ENCODE peak calls at places on chromosome 12, in five cellular contexts. One of them, this sample, is unnamed.

GRCh38 chr12:70994217-70994788 is 73.8 kb upstream of the PTPRR start:
- DNase-seq in AG04450: no peak
- DNase-seq in upper lobe of left lung: no peak
- DNase-seq in progenitor cell of endocrine pancreas: no peak
- DNase-seq in mucosa of descending colon: no peak
- DNase-seq in this sample: no peak

GRCh38 chr12:49912345-49912744 is 8.6 kb upstream of the FAIM2 start:
- DNase-seq in progenitor cell of endocrine pancreas: no peak
- DNase-seq in upper lobe of left lung: no peak
- DNase-seq in mucosa of descending colon: no peak
- DNase-seq in AG04450: no peak
- DNase-seq in this sample: no peak

GRCh38 chr12:19799886-19800602 is 360.8 kb downstream of the AEBP2 start:
- DNase-seq in AG04450: no peak
- DNase-seq in progenitor cell of endocrine pancreas: no peak
- DNase-seq in upper lobe of left lung: no peak
- DNase-seq in mucosa of descending colon: no peak
- DNase-seq in this sample: no peak

GRCh38 chr12:114291389-114292075 is 114.4 kb downstream of the TBX5 start:
- DNase-seq in mucosa of descending colon: no peak
- DNase-seq in upper lobe of left lung: no peak
- DNase-seq in AG04450: no peak
- DNase-seq in progenitor cell of endocrine pancreas: no peak
- DNase-seq in this sample: no peak

GRCh38 chr12:107057071-107057834 is 36.1 kb downstream of the CRY1 start:
- DNase-seq in upper lobe of left lung: no peak
- DNase-seq in mucosa of descending colon: no peak
- DNase-seq in progenitor cell of endocrine pancreas: no peak
- DNase-seq in AG04450: no peak
- DNase-seq in this sample: no peak

GRCh38 chr12:32302218-32302826 is 97.0 kb upstream of the FGD4 start:
- DNase-seq in progenitor cell of endocrine pancreas: no peak
- DNase-seq in upper lobe of left lung: no peak
- DNase-seq in AG04450: no peak
- DNase-seq in mucosa of descending colon: peak
- DNase-seq in this sample: no peak

GRCh38 chr12:66863276-66863675 is 184.4 kb upstream of the GRIP1 start:
- DNase-seq in AG04450: no peak
- DNase-seq in progenitor cell of endocrine pancreas: no peak
- DNase-seq in mucosa of descending colon: no peak
- DNase-seq in upper lobe of left lung: no peak
- DNase-seq in this sample: no peak

GRCh38 chr12:851913-852312 is 97.6 kb downstream of the RAD52 start:
- DNase-seq in AG04450: peak
- DNase-seq in progenitor cell of endocrine pancreas: no peak
- DNase-seq in mucosa of descending colon: no peak
- DNase-seq in upper lobe of left lung: no peak
- DNase-seq in this sample: no peak

GRCh38 chr12:69897744-69898143 is 72.7 kb downstream of the MYRFL start:
- DNase-seq in AG04450: peak
- DNase-seq in mucosa of descending colon: no peak
- DNase-seq in progenitor cell of endocrine pancreas: no peak
- DNase-seq in upper lobe of left lung: no peak
- DNase-seq in this sample: no peak

GRCh38 chr12:53343978-53344377 is 7.8 kb upstream of the SP7 start:
- DNase-seq in AG04450: no peak
- DNase-seq in upper lobe of left lung: no peak
- DNase-seq in progenitor cell of endocrine pancreas: no peak
- DNase-seq in mucosa of descending colon: no peak
- DNase-seq in this sample: no peak

GRCh38 chr12:49294804-49295086 is 202 bp upstream of the PRPH start:
- DNase-seq in mucosa of descending colon: no peak
- DNase-seq in upper lobe of left lung: no peak
- DNase-seq in progenitor cell of endocrine pancreas: no peak
- DNase-seq in AG04450: no peak
- DNase-seq in this sample: no peak

GRCh38 chr12:57603758-57604453 is 718 bp upstream of the DTX3 start:
- DNase-seq in progenitor cell of endocrine pancreas: no peak
- DNase-seq in mucosa of descending colon: no peak
- DNase-seq in upper lobe of left lung: peak
- DNase-seq in AG04450: no peak
- DNase-seq in this sample: no peak

GRCh38 chr12:67893003-67893402 is 96.2 kb upstream of the IFNG-AS1 start:
- DNase-seq in upper lobe of left lung: no peak
- DNase-seq in progenitor cell of endocrine pancreas: no peak
- DNase-seq in mucosa of descending colon: no peak
- DNase-seq in AG04450: no peak
- DNase-seq in this sample: no peak

GRCh38 chr12:87086118-87086891 is 830.1 kb upstream of the MGAT4C start:
- DNase-seq in mucosa of descending colon: no peak
- DNase-seq in progenitor cell of endocrine pancreas: no peak
- DNase-seq in AG04450: no peak
- DNase-seq in upper lobe of left lung: no peak
- DNase-seq in this sample: no peak

GRCh38 chr12:8018666-8019581 is 13.6 kb upstream of the FOXJ2 start:
- DNase-seq in progenitor cell of endocrine pancreas: peak
- DNase-seq in AG04450: no peak
- DNase-seq in mucosa of descending colon: no peak
- DNase-seq in upper lobe of left lung: no peak
- DNase-seq in this sample: no peak

GRCh38 chr12:105060715-105061378 is 23.4 kb downstream of the ALDH1L2 start:
- DNase-seq in progenitor cell of endocrine pancreas: no peak
- DNase-seq in upper lobe of left lung: no peak
- DNase-seq in AG04450: no peak
- DNase-seq in mucosa of descending colon: no peak
- DNase-seq in this sample: no peak

GRCh38 chr12:118714051-118714460 is 267.3 kb upstream of the SRRM4 start:
- DNase-seq in mucosa of descending colon: no peak
- DNase-seq in upper lobe of left lung: no peak
- DNase-seq in progenitor cell of endocrine pancreas: peak
- DNase-seq in AG04450: no peak
- DNase-seq in this sample: no peak

GRCh38 chr12:15520844-15521243 is 198.5 kb downstream of the PTPRO start:
- DNase-seq in upper lobe of left lung: no peak
- DNase-seq in progenitor cell of endocrine pancreas: no peak
- DNase-seq in mucosa of descending colon: no peak
- DNase-seq in AG04450: no peak
- DNase-seq in this sample: no peak

DNA sequence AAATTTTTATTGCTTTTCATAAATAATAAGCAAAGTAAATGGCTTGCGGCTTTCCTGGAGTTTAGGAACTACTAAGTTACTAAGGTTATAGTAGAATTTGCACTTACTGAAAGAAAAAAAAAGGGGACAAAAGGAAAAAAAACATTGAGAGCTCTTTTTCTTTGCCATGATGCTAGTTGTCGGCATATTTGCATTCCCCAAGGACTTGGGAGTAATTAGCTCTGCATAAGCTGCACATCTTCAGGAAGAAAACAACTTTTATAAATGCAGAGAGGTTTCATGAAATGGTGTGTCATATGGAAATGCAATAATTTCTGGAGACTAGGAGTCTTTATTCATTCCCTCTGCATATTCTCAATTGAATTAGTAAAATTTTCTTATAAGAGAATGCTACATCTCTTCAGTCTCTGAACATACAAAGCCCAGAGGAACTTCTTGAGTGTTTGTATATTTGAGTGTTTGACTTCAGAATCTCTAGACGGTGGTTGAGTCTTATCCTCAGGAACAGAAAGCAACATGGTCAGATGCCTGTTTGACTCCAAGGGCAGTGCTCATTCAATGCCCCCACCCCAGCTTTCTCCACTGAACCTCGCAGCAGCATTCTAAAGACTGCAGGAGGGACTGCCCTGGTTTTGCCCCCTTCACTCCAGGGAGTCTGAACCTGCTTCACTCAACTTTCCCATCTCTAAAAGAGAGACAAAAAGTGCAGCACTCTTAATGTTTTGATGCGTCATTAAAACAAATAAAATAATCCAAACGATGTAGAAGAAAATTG is 158.9 kb upstream of the EEA1 start:
- DNase-seq in progenitor cell of endocrine pancreas: no peak
- DNase-seq in upper lobe of left lung: no peak
- DNase-seq in mucosa of descending colon: no peak
- DNase-seq in AG04450: no peak
- DNase-seq in this sample: no peak
- TF ChIP-seq CTCF in progenitor cell of endocrine pancreas: no peak
- TF ChIP-seq CTCF in upper lobe of left lung: no peak
- TF ChIP-seq CTCF in mucosa of descending colon: no peak
- TF ChIP-seq CTCF in AG04450: no peak
- TF ChIP-seq CTCF in this sample: no peak

GRCh38 chr12:9752145-9752717 is 8.5 kb downstream of the CD69 start:
- DNase-seq in AG04450: no peak
- DNase-seq in progenitor cell of endocrine pancreas: no peak
- DNase-seq in upper lobe of left lung: no peak
- DNase-seq in mucosa of descending colon: no peak
- DNase-seq in this sample: no peak

GRCh38 chr12:9753042-9753820 is 7.5 kb downstream of the CD69 start:
- DNase-seq in AG04450: no peak
- DNase-seq in progenitor cell of endocrine pancreas: no peak
- DNase-seq in upper lobe of left lung: no peak
- DNase-seq in mucosa of descending colon: no peak
- DNase-seq in this sample: no peak

GRCh38 chr12:9750276-9751203 is 10.2 kb downstream of the CD69 start:
- DNase-seq in upper lobe of left lung: peak
- DNase-seq in AG04450: peak
- DNase-seq in progenitor cell of endocrine pancreas: peak
- DNase-seq in mucosa of descending colon: no peak
- DNase-seq in this sample: no peak

GRCh38 chr12:9754097-9754964 is 6.4 kb downstream of the CD69 start:
- DNase-seq in mucosa of descending colon: no peak
- DNase-seq in upper lobe of left lung: no peak
- DNase-seq in progenitor cell of endocrine pancreas: no peak
- DNase-seq in AG04450: no peak
- DNase-seq in this sample: no peak

DNA sequence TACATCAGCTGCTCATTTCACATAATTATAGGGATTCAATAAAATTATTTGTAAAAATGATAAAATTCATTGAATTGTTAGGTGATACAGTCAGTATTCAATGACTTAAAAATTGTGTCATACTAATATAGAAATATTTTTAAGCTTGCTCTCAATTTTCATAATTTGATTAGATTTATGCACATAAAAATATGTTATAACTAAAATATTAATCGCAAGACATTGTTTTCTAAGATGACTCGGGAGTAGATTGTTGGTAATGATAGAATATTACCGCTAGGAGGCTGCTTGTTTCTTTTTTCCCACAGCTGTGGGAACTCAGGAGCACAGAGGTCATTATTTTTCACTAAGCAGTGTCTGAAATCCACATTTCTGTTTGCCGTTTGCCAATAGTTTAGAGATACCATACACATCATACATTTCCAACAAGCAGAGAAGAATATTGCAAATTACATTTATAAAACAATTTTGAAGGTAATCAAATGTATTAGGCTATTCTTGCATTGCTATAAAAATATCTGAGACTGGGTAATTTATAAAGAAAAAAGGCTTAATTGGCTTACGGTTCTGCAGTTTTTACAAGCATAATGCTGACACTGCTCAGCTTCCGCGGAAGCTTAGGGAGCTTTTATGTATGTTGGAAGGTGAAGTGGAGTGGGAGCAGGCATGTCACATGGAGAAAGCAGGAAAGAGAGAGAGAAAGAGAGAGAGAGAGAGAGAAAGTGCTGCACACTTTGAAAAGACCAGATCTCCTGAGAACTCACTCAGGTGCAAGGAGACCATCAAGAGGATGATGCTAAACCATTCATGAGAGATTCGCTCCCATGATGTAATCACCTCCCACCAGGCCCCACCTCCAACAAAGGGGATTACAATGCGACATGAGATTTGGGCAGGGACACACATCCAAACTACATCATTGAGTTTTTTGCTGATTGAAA is 9.2 kb downstream of the CD69 start:
- DNase-seq in mucosa of descending colon: no peak
- DNase-seq in AG04450: no peak
- DNase-seq in upper lobe of left lung: no peak
- DNase-seq in progenitor cell of endocrine pancreas: no peak
- DNase-seq in this sample: no peak
- TF ChIP-seq CTCF in mucosa of descending colon: no peak
- TF ChIP-seq CTCF in AG04450: peak
- TF ChIP-seq CTCF in upper lobe of left lung: peak
- TF ChIP-seq CTCF in progenitor cell of endocrine pancreas: no peak
- TF ChIP-seq CTCF in this sample: no peak

GRCh38 chr12:92927055-92927435 is 2.0 kb downstream of the EEA1 start:
- DNase-seq in AG04450: no peak
- DNase-seq in mucosa of descending colon: no peak
- DNase-seq in progenitor cell of endocrine pancreas: no peak
- DNase-seq in upper lobe of left lung: peak
- DNase-seq in this sample: no peak
- TF ChIP-seq CTCF in AG04450: peak
- TF ChIP-seq CTCF in mucosa of descending colon: no peak
- TF ChIP-seq CTCF in progenitor cell of endocrine pancreas: peak
- TF ChIP-seq CTCF in upper lobe of left lung: no peak
- TF ChIP-seq CTCF in this sample: no peak

DNA sequence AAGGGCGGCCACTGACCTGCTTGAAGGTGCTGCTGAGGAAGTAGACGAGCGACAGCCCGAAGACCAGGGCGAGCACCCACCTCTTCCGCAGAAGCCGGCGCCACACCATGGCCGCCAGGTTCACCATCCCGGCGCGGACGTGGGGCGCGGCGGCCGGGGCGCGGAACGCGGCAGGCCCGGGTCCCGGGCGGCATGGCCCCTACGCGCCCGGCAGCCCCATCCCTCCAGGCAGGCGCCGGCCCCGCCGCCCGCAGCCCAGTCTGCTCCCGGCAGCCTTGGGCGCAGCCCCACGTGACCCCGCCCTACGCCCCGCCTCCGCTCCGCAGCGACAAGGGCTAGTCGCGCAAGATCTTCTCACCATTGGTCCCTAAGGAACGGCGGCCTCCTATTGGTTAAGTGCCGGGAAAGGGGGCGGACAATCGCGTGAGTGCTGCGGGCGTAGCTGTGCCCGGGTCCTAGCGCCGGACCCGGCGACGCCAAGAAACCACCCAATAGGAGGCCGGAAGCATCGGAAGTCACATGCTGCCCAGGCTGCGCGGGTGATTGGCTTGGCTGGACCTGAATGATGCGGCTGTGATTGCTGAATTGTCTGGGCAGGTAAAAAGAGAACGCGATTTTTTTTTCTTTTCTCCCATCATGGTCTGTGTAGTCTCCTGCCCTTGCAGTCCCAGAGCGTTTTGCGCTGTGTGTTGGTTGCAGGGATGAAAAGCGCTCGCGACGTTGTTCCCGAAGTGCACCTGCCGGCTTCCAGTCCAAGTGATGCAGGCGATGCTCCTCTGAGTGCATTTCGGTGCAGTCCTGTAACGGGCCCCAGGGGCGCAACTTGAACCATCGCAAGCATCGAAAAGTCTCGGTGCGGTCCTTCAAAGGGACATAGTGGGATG is at the start of the genes RNFT2 and SPRING1:
- DNase-seq in AG04450: peak
- DNase-seq in upper lobe of left lung: peak
- DNase-seq in progenitor cell of endocrine pancreas: peak
- DNase-seq in mucosa of descending colon: peak
- DNase-seq in this sample: peak
- TF ChIP-seq CTCF in AG04450: peak
- TF ChIP-seq CTCF in upper lobe of left lung: peak
- TF ChIP-seq CTCF in progenitor cell of endocrine pancreas: peak
- TF ChIP-seq CTCF in mucosa of descending colon: no peak
- TF ChIP-seq CTCF in this sample: peak